ENCODE peak calls at places on chromosome 4, in eight cellular contexts. K is GM20000, Q is heart left ventricle, Y is epithelial cell of prostate, G is MM.1S, J is KG1, P is T-helper 2 cell, X is SK-N-SH. Z is an unnamed sample.

GRCh38 chr4:5142726-5143125 is 91.4 kb downstream of the STK32B start:
- DNase-seq in K (no peak), Q (no peak), Y (no peak), G (peak), J (peak), P (peak), X (peak), Z (no peak)

GRCh38 chr4:108029321-108029720 is 39.6 kb downstream of the HADH start:
- DNase-seq in K (no peak), Q (no peak), Y (no peak), G (peak), J (no peak), P (peak), X (no peak), Z (no peak)

GRCh38 chr4:116688536-116688935 is 396.8 kb downstream of the TRAM1L1 start:
- DNase-seq in K (no peak), Q (no peak), Y (no peak), G (no peak), J (no peak), P (no peak), X (no peak), Z (no peak)

GRCh38 chr4:185682236-185682635 is 129.8 kb downstream of the SORBS2 start:
- DNase-seq in K (no peak), Q (no peak), Y (no peak), G (no peak), J (no peak), P (no peak), X (no peak), Z (no peak)

GRCh38 chr4:3705236-3705987 is 60.8 kb upstream of the ADRA2C start:
- DNase-seq in K (no peak), Q (peak), Y (no peak), G (no peak), J (no peak), P (no peak), X (no peak), Z (no peak)

GRCh38 chr4:94523033-94523590 is 71.4 kb downstream of the PDLIM5 start:
- DNase-seq in K (no peak), Q (no peak), Y (no peak), G (no peak), J (no peak), P (no peak), X (no peak), Z (no peak)

GRCh38 chr4:26525751-26526150 is 35.5 kb upstream of the CCKAR start:
- DNase-seq in K (no peak), Q (no peak), Y (no peak), G (no peak), J (no peak), P (no peak), X (no peak), Z (no peak)

GRCh38 chr4:92121099-92121498 is 182.7 kb upstream of the GRID2 start:
- DNase-seq in K (no peak), Q (no peak), Y (no peak), G (peak), J (no peak), P (no peak), X (no peak), Z (no peak)

GRCh38 chr4:123127865-123128264 is 205.5 kb upstream of the NUDT6 start:
- DNase-seq in K (no peak), Q (no peak), Y (peak), G (no peak), J (no peak), P (no peak), X (no peak), Z (peak)

GRCh38 chr4:42638276-42638675 is 18.6 kb downstream of the ATP8A1 start:
- DNase-seq in K (no peak), Q (no peak), Y (no peak), G (no peak), J (no peak), P (no peak), X (no peak), Z (no peak)

GRCh38 chr4:3257691-3258482 is 8.9 kb downstream of the MSANTD1 start:
- DNase-seq in K (peak), Q (no peak), Y (peak), G (no peak), J (no peak), P (no peak), X (no peak), Z (no peak)

GRCh38 chr4:2787230-2788100 is 5.4 kb upstream of the SH3BP2 start:
- DNase-seq in K (peak), Q (peak), Y (no peak), G (peak), J (peak), P (peak), X (peak), Z (no peak)